ENCODE peak calls at places on chromosome 22, in ten cellular contexts. N, A, Y, B, I, X, F, W, G and H are unnamed samples.
A peak's percentile ranks its signal among the peaks of the same experiment; 100 is the strongest.

GRCh38 chr22:45262931-45263789 is 21.6 kb upstream of the UPK3A start:
- DNase-seq in N (no peak), A (no peak), Y (no peak), B (no peak), I (no peak), X (peak; percentile 91), F (no peak), W (no peak), G (no peak), H (no peak)

GRCh38 chr22:27857441-27857840 is 55.9 kb upstream of the MN1 start:
- DNase-seq in N (no peak), A (no peak), Y (no peak), B (no peak), I (no peak), X (no peak), F (no peak), W (no peak), G (no peak), H (no peak)

GRCh38 chr22:37563153-37564081 is 3.1 kb downstream of the CDC42EP1 start:
- DNase-seq in N (peak; percentile 37), A (peak; percentile 98), Y (peak; percentile 91), B (peak; percentile 82), I (no peak), X (peak; percentile 42), F (peak; percentile 40), W (no peak), G (no peak), H (no peak)

GRCh38 chr22:33440756-33441155 is 382.6 kb upstream of the SYN3 start:
- DNase-seq in N (no peak), A (no peak), Y (no peak), B (no peak), I (no peak), X (no peak), F (no peak), W (no peak), G (no peak), H (no peak)

GRCh38 chr22:27952091-27952490 is 33.0 kb upstream of the PITPNB start:
- DNase-seq in N (no peak), A (no peak), Y (no peak), B (no peak), I (no peak), X (no peak), F (no peak), W (no peak), G (no peak), H (no peak)

GRCh38 chr22:26360169-26360885 is 68.7 kb upstream of the ASPHD2 start:
- DNase-seq in N (peak; percentile 18), A (peak; percentile 56), Y (peak; percentile 73), B (no peak), I (peak; percentile 47), X (peak; percentile 69), F (no peak), W (peak; percentile 50), G (peak; percentile 61), H (peak; percentile 44)

GRCh38 chr22:40965936-40966557 is 14.9 kb downstream of the RBX1 start:
- DNase-seq in N (no peak), A (peak; percentile 9), Y (no peak), B (no peak), I (no peak), X (no peak), F (no peak), W (no peak), G (no peak), H (no peak)

GRCh38 chr22:48627203-48627602 is 1200.5 kb downstream of the BRD1 start:
- DNase-seq in N (peak; percentile 49), A (no peak), Y (peak; percentile 43), B (no peak), I (no peak), X (no peak), F (no peak), W (no peak), G (no peak), H (no peak)

GRCh38 chr22:42108848-42109247 is 18.3 kb upstream of the NDUFA6 start:
- DNase-seq in N (no peak), A (no peak), Y (no peak), B (no peak), I (no peak), X (no peak), F (no peak), W (no peak), G (no peak), H (no peak)

GRCh38 chr22:47175151-47175760 is 412.8 kb downstream of the TBC1D22A start:
- DNase-seq in N (no peak), A (no peak), Y (no peak), B (peak; percentile 57), I (no peak), X (no peak), F (no peak), W (no peak), G (no peak), H (no peak)

GRCh38 chr22:23834830-23835772 is 3.7 kb downstream of the DERL3 start:
- DNase-seq in N (peak; percentile 52), A (peak; percentile 86), Y (peak; percentile 75), B (peak; percentile 55), I (no peak), X (no peak), F (no peak), W (no peak), G (no peak), H (no peak)

GRCh38 chr22:46491936-46492335 is 45.5 kb downstream of the CELSR1 start:
- DNase-seq in N (no peak), A (no peak), Y (no peak), B (no peak), I (no peak), X (no peak), F (no peak), W (no peak), G (no peak), H (no peak)

GRCh38 chr22:36671398-36671797 is 32.2 kb downstream of the CACNG2 start:
- DNase-seq in N (no peak), A (no peak), Y (no peak), B (no peak), I (no peak), X (no peak), F (no peak), W (no peak), G (no peak), H (no peak)

GRCh38 chr22:33639588-33640254 is 280.6 kb downstream of the LARGE1 start:
- DNase-seq in N (no peak), A (no peak), Y (no peak), B (no peak), I (no peak), X (no peak), F (no peak), W (no peak), G (no peak), H (no peak)

GRCh38 chr22:49255154-49255553 is 572.5 kb downstream of the BRD1 start:
- DNase-seq in N (no peak), A (no peak), Y (no peak), B (no peak), I (no peak), X (no peak), F (no peak), W (no peak), G (no peak), H (no peak)

GRCh38 chr22:50304528-50305392 is 2.7 kb downstream of the PLXNB2 start:
- DNase-seq in N (no peak), A (peak; percentile 64), Y (peak; percentile 58), B (peak; percentile 82), I (no peak), X (no peak), F (no peak), W (no peak), G (no peak), H (no peak)

GRCh38 chr22:46055176-46055850 is 78.4 kb upstream of the WNT7B start:
- DNase-seq in N (no peak), A (peak; percentile 68), Y (no peak), B (peak; percentile 75), I (no peak), X (no peak), F (no peak), W (no peak), G (no peak), H (no peak)

GRCh38 chr22:21921729-21922128 is 30.9 kb downstream of the PPM1F start:
- DNase-seq in N (no peak), A (no peak), Y (no peak), B (no peak), I (no peak), X (no peak), F (no peak), W (no peak), G (no peak), H (no peak)

GRCh38 chr22:44108076-44108475 is 72.6 kb upstream of the PARVG start:
- DNase-seq in N (no peak), A (no peak), Y (no peak), B (peak; percentile 11), I (no peak), X (no peak), F (no peak), W (no peak), G (no peak), H (no peak)

GRCh38 chr22:26131755-26132154 is 37.5 kb upstream of the SEZ6L start:
- DNase-seq in N (no peak), A (no peak), Y (no peak), B (no peak), I (no peak), X (no peak), F (no peak), W (no peak), G (no peak), H (no peak)

GRCh38 chr22:46844606-46845210 is 82.3 kb downstream of the TBC1D22A start:
- DNase-seq in N (no peak), A (no peak), Y (no peak), B (no peak), I (no peak), X (no peak), F (no peak), W (no peak), G (no peak), H (no peak)

GRCh38 chr22:43945632-43946390 is 9.4 kb upstream of the SAMM50 start:
- DNase-seq in N (peak; percentile 48), A (peak; percentile 35), Y (peak; percentile 18), B (peak; percentile 78), I (peak; percentile 63), X (peak; percentile 55), F (no peak), W (peak; percentile 51), G (peak; percentile 70), H (peak; percentile 18)

GRCh38 chr22:41565403-41566054 is 4.7 kb downstream of the CSDC2 start:
- DNase-seq in N (no peak), A (no peak), Y (no peak), B (no peak), I (no peak), X (no peak), F (no peak), W (no peak), G (peak; percentile 49), H (no peak)

GRCh38 chr22:17607891-17608521 is 20.5 kb downstream of the ATP6V1E1 start:
- DNase-seq in N (no peak), A (no peak), Y (no peak), B (no peak), I (no peak), X (no peak), F (no peak), W (no peak), G (no peak), H (no peak)

GRCh38 chr22:44364750-44365118 is 52.0 kb upstream of the SHISAL1 start:
- DNase-seq in N (no peak), A (no peak), Y (no peak), B (peak; percentile 47), I (no peak), X (no peak), F (no peak), W (no peak), G (no peak), H (no peak)

GRCh38 chr22:32541481-32541880 is 66.9 kb downstream of the FBXO7 start:
- DNase-seq in N (no peak), A (no peak), Y (no peak), B (no peak), I (no peak), X (no peak), F (no peak), W (no peak), G (no peak), H (no peak)

GRCh38 chr22:27318516-27318915 is 483.0 kb downstream of the MN1 start:
- DNase-seq in N (no peak), A (no peak), Y (no peak), B (no peak), I (no peak), X (no peak), F (no peak), W (no peak), G (no peak), H (no peak)